ENCODE peak calls at places on chromosomes 5 and 9, in seven cellular contexts. O is HuH-7; L is stimulated activated CD4-positive, alpha-beta T cell treated with anti-CD3 and anti-CD28 coated beads, Interleukin-2, amount 100 ng/mL, for 24 hours; P is H9; M is T-cell; F is A549; S is EL. H is an unnamed sample.

GRCh38 chr9:117722108-117722761 is 18.0 kb downstream of the TLR4 start:
- DNase-seq in O (no peak), L (no peak), P (no peak), M (no peak), F (no peak), S (no peak), H (peak; percentile 9)

GRCh38 chr5:169756071-169756765 is 119.1 kb downstream of the DOCK2 start:
- DNase-seq in O (no peak), L (no peak), P (no peak), M (no peak), F (no peak), S (no peak), H (no peak)

GRCh38 chr9:21110708-21111576 is 30.7 kb downstream of the IFNW1 start:
- DNase-seq in O (peak; percentile 40), L (no peak), P (no peak), M (no peak), F (peak; percentile 77), S (peak; percentile 70), H (peak; percentile 88)

GRCh38 chr5:163967273-163967672 is 461.9 kb downstream of the MAT2B start:
- DNase-seq in O (no peak), L (no peak), P (no peak), M (no peak), F (no peak), S (no peak), H (no peak)

GRCh38 chr9:101018391-101018990 is 10.0 kb upstream of the PLPPR1 start:
- DNase-seq in O (no peak), L (no peak), P (no peak), M (no peak), F (no peak), S (no peak), H (no peak)

GRCh38 chr5:168215646-168216045 is 75.8 kb upstream of the WWC1 start:
- DNase-seq in O (no peak), L (no peak), P (no peak), M (no peak), F (no peak), S (no peak), H (peak; percentile 27)

GRCh38 chr5:111127453-111128195 is 35.5 kb downstream of the WDR36 start:
- DNase-seq in O (no peak), L (no peak), P (peak; percentile 32), M (no peak), F (no peak), S (peak; percentile 69), H (peak; percentile 67)

GRCh38 chr9:137365056-137365455 is 57.9 kb downstream of the EXD3 start:
- DNase-seq in O (no peak), L (no peak), P (no peak), M (no peak), F (no peak), S (no peak), H (no peak)

GRCh38 chr9:122806661-122807060 is 6.7 kb downstream of the OR1K1 start:
- DNase-seq in O (no peak), L (peak; percentile 17), P (no peak), M (no peak), F (no peak), S (no peak), H (no peak)

GRCh38 chr5:10681605-10682428 is 79.2 kb downstream of the DAP start:
- DNase-seq in O (no peak), L (no peak), P (no peak), M (no peak), F (no peak), S (no peak), H (no peak)

GRCh38 chr5:157761690-157762611 is 18.4 kb downstream of the LSM11 start:
- DNase-seq in O (peak; percentile 59), L (no peak), P (peak; percentile 39), M (no peak), F (peak; percentile 67), S (peak; percentile 67), H (peak; percentile 88)

GRCh38 chr9:113309204-113309813 is 6.1 kb upstream of the RNF183 start:
- DNase-seq in O (peak; percentile 48), L (peak; percentile 7), P (no peak), M (peak; percentile 5), F (peak; percentile 42), S (peak; percentile 41), H (peak; percentile 51)

GRCh38 chr9:108755979-108756378 is 99.8 kb downstream of the ACTL7B start:
- DNase-seq in O (no peak), L (no peak), P (no peak), M (no peak), F (no peak), S (no peak), H (peak; percentile 8)

H was measured in GM23338.